ENCODE peak calls at places on chromosomes 7 and 10, in five cellular contexts. One of them, this sample, is unnamed.

GRCh38 chr10:129516846-129517679 is 50.0 kb downstream of the MGMT start:
- DNase-seq in ovary: no peak
- DNase-seq in fibroblast of pulmonary artery: no peak
- DNase-seq in activated T-helper 1 cell treated with anti-CD3 and anti-CD28 coated beads, Interleukin-2, amount 50 U/mL, for 16 hours: no peak
- DNase-seq in activated T-cell treated with anti-CD3 and anti-CD28 coated beads for 1 hour: no peak
- DNase-seq in this sample: no peak

GRCh38 chr7:125773113-125773800 is 843.6 kb upstream of the POT1 start:
- DNase-seq in ovary: no peak
- DNase-seq in activated T-cell treated with anti-CD3 and anti-CD28 coated beads for 1 hour: no peak
- DNase-seq in fibroblast of pulmonary artery: no peak
- DNase-seq in activated T-helper 1 cell treated with anti-CD3 and anti-CD28 coated beads, Interleukin-2, amount 50 U/mL, for 16 hours: no peak
- DNase-seq in this sample: no peak

GRCh38 chr7:99033765-99034164 is 110.1 kb downstream of the SMURF1 start:
- DNase-seq in ovary: no peak
- DNase-seq in fibroblast of pulmonary artery: no peak
- DNase-seq in activated T-helper 1 cell treated with anti-CD3 and anti-CD28 coated beads, Interleukin-2, amount 50 U/mL, for 16 hours: no peak
- DNase-seq in activated T-cell treated with anti-CD3 and anti-CD28 coated beads for 1 hour: no peak
- DNase-seq in this sample: no peak

GRCh38 chr10:47369251-47369894 is 14.7 kb downstream of the ZNF488 start:
- DNase-seq in activated T-helper 1 cell treated with anti-CD3 and anti-CD28 coated beads, Interleukin-2, amount 50 U/mL, for 16 hours: no peak
- DNase-seq in ovary: no peak
- DNase-seq in activated T-cell treated with anti-CD3 and anti-CD28 coated beads for 1 hour: no peak
- DNase-seq in fibroblast of pulmonary artery: no peak
- DNase-seq in this sample: no peak

GRCh38 chr10:78002541-78003284 is 26.6 kb downstream of the POLR3A start:
- DNase-seq in activated T-cell treated with anti-CD3 and anti-CD28 coated beads for 1 hour: no peak
- DNase-seq in activated T-helper 1 cell treated with anti-CD3 and anti-CD28 coated beads, Interleukin-2, amount 50 U/mL, for 16 hours: no peak
- DNase-seq in ovary: no peak
- DNase-seq in fibroblast of pulmonary artery: no peak
- DNase-seq in this sample: no peak

GRCh38 chr10:118767297-118768040 is 12.7 kb upstream of the CACUL1 start:
- DNase-seq in activated T-helper 1 cell treated with anti-CD3 and anti-CD28 coated beads, Interleukin-2, amount 50 U/mL, for 16 hours: no peak
- DNase-seq in fibroblast of pulmonary artery: no peak
- DNase-seq in activated T-cell treated with anti-CD3 and anti-CD28 coated beads for 1 hour: no peak
- DNase-seq in ovary: no peak
- DNase-seq in this sample: no peak

GRCh38 chr7:44348300-44348699 is 22.9 kb upstream of the CAMK2B start:
- DNase-seq in activated T-cell treated with anti-CD3 and anti-CD28 coated beads for 1 hour: no peak
- DNase-seq in fibroblast of pulmonary artery: peak
- DNase-seq in activated T-helper 1 cell treated with anti-CD3 and anti-CD28 coated beads, Interleukin-2, amount 50 U/mL, for 16 hours: no peak
- DNase-seq in ovary: no peak
- DNase-seq in this sample: no peak

GRCh38 chr7:42170724-42171123 is 66.3 kb downstream of the GLI3 start:
- DNase-seq in activated T-helper 1 cell treated with anti-CD3 and anti-CD28 coated beads, Interleukin-2, amount 50 U/mL, for 16 hours: no peak
- DNase-seq in activated T-cell treated with anti-CD3 and anti-CD28 coated beads for 1 hour: no peak
- DNase-seq in ovary: no peak
- DNase-seq in fibroblast of pulmonary artery: no peak
- DNase-seq in this sample: no peak

GRCh38 chr7:70778585-70778984 is 353.4 kb upstream of the GALNT17 start:
- DNase-seq in fibroblast of pulmonary artery: no peak
- DNase-seq in activated T-helper 1 cell treated with anti-CD3 and anti-CD28 coated beads, Interleukin-2, amount 50 U/mL, for 16 hours: no peak
- DNase-seq in ovary: no peak
- DNase-seq in activated T-cell treated with anti-CD3 and anti-CD28 coated beads for 1 hour: no peak
- DNase-seq in this sample: no peak

GRCh38 chr10:49109669-49110335 is 5.5 kb downstream of the VSTM4 start:
- DNase-seq in fibroblast of pulmonary artery: no peak
- DNase-seq in activated T-cell treated with anti-CD3 and anti-CD28 coated beads for 1 hour: no peak
- DNase-seq in activated T-helper 1 cell treated with anti-CD3 and anti-CD28 coated beads, Interleukin-2, amount 50 U/mL, for 16 hours: no peak
- DNase-seq in ovary: peak
- DNase-seq in this sample: no peak

GRCh38 chr10:101903827-101904520 is 60.4 kb upstream of the KCNIP2 start:
- DNase-seq in activated T-helper 1 cell treated with anti-CD3 and anti-CD28 coated beads, Interleukin-2, amount 50 U/mL, for 16 hours: no peak
- DNase-seq in ovary: no peak
- DNase-seq in fibroblast of pulmonary artery: no peak
- DNase-seq in activated T-cell treated with anti-CD3 and anti-CD28 coated beads for 1 hour: no peak
- DNase-seq in this sample: no peak

GRCh38 chr10:29681700-29682444 is 47.1 kb upstream of the SVIL start:
- DNase-seq in ovary: no peak
- DNase-seq in activated T-cell treated with anti-CD3 and anti-CD28 coated beads for 1 hour: peak
- DNase-seq in fibroblast of pulmonary artery: no peak
- DNase-seq in activated T-helper 1 cell treated with anti-CD3 and anti-CD28 coated beads, Interleukin-2, amount 50 U/mL, for 16 hours: peak
- DNase-seq in this sample: peak

GRCh38 chr10:119113805-119114732 is 10.2 kb downstream of the DENND10 start:
- DNase-seq in ovary: no peak
- DNase-seq in activated T-cell treated with anti-CD3 and anti-CD28 coated beads for 1 hour: no peak
- DNase-seq in fibroblast of pulmonary artery: peak
- DNase-seq in activated T-helper 1 cell treated with anti-CD3 and anti-CD28 coated beads, Interleukin-2, amount 50 U/mL, for 16 hours: no peak
- DNase-seq in this sample: no peak

GRCh38 chr7:94452257-94452656 is 57.4 kb upstream of the CASD1 start:
- DNase-seq in ovary: no peak
- DNase-seq in activated T-cell treated with anti-CD3 and anti-CD28 coated beads for 1 hour: no peak
- DNase-seq in activated T-helper 1 cell treated with anti-CD3 and anti-CD28 coated beads, Interleukin-2, amount 50 U/mL, for 16 hours: no peak
- DNase-seq in fibroblast of pulmonary artery: no peak
- DNase-seq in this sample: no peak

GRCh38 chr10:23884671-23885070 is 324.3 kb upstream of the KIAA1217 start:
- DNase-seq in ovary: no peak
- DNase-seq in fibroblast of pulmonary artery: no peak
- DNase-seq in activated T-cell treated with anti-CD3 and anti-CD28 coated beads for 1 hour: no peak
- DNase-seq in activated T-helper 1 cell treated with anti-CD3 and anti-CD28 coated beads, Interleukin-2, amount 50 U/mL, for 16 hours: no peak
- DNase-seq in this sample: no peak

GRCh38 chr7:45983720-45984032 is 62.6 kb upstream of the IGFBP3 start:
- DNase-seq in activated T-cell treated with anti-CD3 and anti-CD28 coated beads for 1 hour: no peak
- DNase-seq in activated T-helper 1 cell treated with anti-CD3 and anti-CD28 coated beads, Interleukin-2, amount 50 U/mL, for 16 hours: no peak
- DNase-seq in ovary: no peak
- DNase-seq in fibroblast of pulmonary artery: no peak
- DNase-seq in this sample: no peak

GRCh38 chr7:44286182-44286617 is 39.2 kb downstream of the CAMK2B start:
- DNase-seq in fibroblast of pulmonary artery: no peak
- DNase-seq in ovary: peak
- DNase-seq in activated T-helper 1 cell treated with anti-CD3 and anti-CD28 coated beads, Interleukin-2, amount 50 U/mL, for 16 hours: no peak
- DNase-seq in activated T-cell treated with anti-CD3 and anti-CD28 coated beads for 1 hour: no peak
- DNase-seq in this sample: no peak

GRCh38 chr10:794382-794956 is 105.0 kb upstream of the DIP2C start:
- DNase-seq in activated T-cell treated with anti-CD3 and anti-CD28 coated beads for 1 hour: no peak
- DNase-seq in fibroblast of pulmonary artery: no peak
- DNase-seq in activated T-helper 1 cell treated with anti-CD3 and anti-CD28 coated beads, Interleukin-2, amount 50 U/mL, for 16 hours: no peak
- DNase-seq in ovary: peak
- DNase-seq in this sample: no peak

GRCh38 chr7:70474639-70475234 is 657.2 kb upstream of the GALNT17 start:
- DNase-seq in activated T-cell treated with anti-CD3 and anti-CD28 coated beads for 1 hour: no peak
- DNase-seq in fibroblast of pulmonary artery: no peak
- DNase-seq in activated T-helper 1 cell treated with anti-CD3 and anti-CD28 coated beads, Interleukin-2, amount 50 U/mL, for 16 hours: no peak
- DNase-seq in ovary: no peak
- DNase-seq in this sample: no peak

GRCh38 chr7:92205987-92206386 is 27.0 kb upstream of the LRRD1 start:
- DNase-seq in activated T-helper 1 cell treated with anti-CD3 and anti-CD28 coated beads, Interleukin-2, amount 50 U/mL, for 16 hours: no peak
- DNase-seq in ovary: no peak
- DNase-seq in activated T-cell treated with anti-CD3 and anti-CD28 coated beads for 1 hour: no peak
- DNase-seq in fibroblast of pulmonary artery: no peak
- DNase-seq in this sample: no peak

GRCh38 chr10:88931548-88931947 is 21.0 kb downstream of the ACTA2 start:
- DNase-seq in ovary: no peak
- DNase-seq in fibroblast of pulmonary artery: no peak
- DNase-seq in activated T-cell treated with anti-CD3 and anti-CD28 coated beads for 1 hour: no peak
- DNase-seq in activated T-helper 1 cell treated with anti-CD3 and anti-CD28 coated beads, Interleukin-2, amount 50 U/mL, for 16 hours: no peak
- DNase-seq in this sample: no peak

This sample was measured in CD4-positive, alpha-beta T cell.